ENCODE peak calls at places on chromosomes 3 and 15, in six cellular contexts. I is fibroblast of pulmonary artery, E is body of pancreas, H is left ventricle myocardium inferior, O is ovary, S is sigmoid colon. V is an unnamed sample.

GRCh38 chr3:73516656-73517055 is 108.1 kb downstream of the PDZRN3 start:
- DNase-seq in I (no peak), E (peak; percentile 66), H (peak; percentile 33), O (no peak), S (peak; percentile 98), V (no peak)

GRCh38 chr3:13879102-13879945 is 547 bp downstream of the WNT7A start:
- DNase-seq in I (no peak), E (no peak), H (no peak), O (no peak), S (no peak), V (peak; percentile 55)

GRCh38 chr3:195073866-195074860 is 196.8 kb downstream of the XXYLT1 start:
- DNase-seq in I (no peak), E (peak; percentile 4), H (peak; percentile 2), O (no peak), S (peak; percentile 51), V (no peak)

GRCh38 chr15:99504071-99504822 is 61.5 kb upstream of the MEF2A start:
- DNase-seq in I (no peak), E (no peak), H (no peak), O (no peak), S (no peak), V (no peak)

GRCh38 chr3:141552440-141552991 is 65.7 kb downstream of the RASA2 start:
- DNase-seq in I (no peak), E (no peak), H (no peak), O (no peak), S (no peak), V (no peak)

GRCh38 chr3:101519685-101520365 is 6.8 kb upstream of the SENP7 start:
- DNase-seq in I (no peak), E (peak; percentile 60), H (no peak), O (no peak), S (no peak), V (peak; percentile 49)

GRCh38 chr15:41905360-41905793 is 11.5 kb upstream of the SPTBN5 start:
- DNase-seq in I (no peak), E (no peak), H (no peak), O (no peak), S (no peak), V (no peak)

GRCh38 chr3:34106879-34107278 is 308.4 kb downstream of the PDCD6IP start:
- DNase-seq in I (peak; percentile 66), E (no peak), H (no peak), O (no peak), S (no peak), V (no peak)

GRCh38 chr3:14540209-14540575 is at the start of gene GRIP2:
- DNase-seq in I (no peak), E (no peak), H (peak; percentile 61), O (no peak), S (no peak), V (no peak)

GRCh38 chr15:77542491-77543001 is 90.2 kb downstream of the LINGO1 start:
- DNase-seq in I (peak; percentile 21), E (no peak), H (no peak), O (no peak), S (peak; percentile 62), V (no peak)

GRCh38 chr3:5187920-5188418 is 462 bp downstream of the EDEM1 start:
- DNase-seq in I (peak; percentile 39), E (peak; percentile 46), H (peak; percentile 33), O (peak; percentile 65), S (peak; percentile 74), V (no peak)

GRCh38 chr3:167684389-167684993 is 30.7 kb upstream of the WDR49 start:
- DNase-seq in I (peak; percentile 78), E (peak; percentile 59), H (no peak), O (no peak), S (no peak), V (peak; percentile 57)

GRCh38 chr15:94858011-94858410 is 626.6 kb downstream of the MCTP2 start:
- DNase-seq in I (no peak), E (no peak), H (no peak), O (no peak), S (no peak), V (no peak)

GRCh38 chr3:34065901-34066300 is 267.5 kb downstream of the PDCD6IP start:
- DNase-seq in I (no peak), E (no peak), H (no peak), O (no peak), S (no peak), V (no peak)

GRCh38 chr15:28911295-28911979 is 25.7 kb downstream of the APBA2 start:
- DNase-seq in I (no peak), E (no peak), H (no peak), O (no peak), S (peak; percentile 39), V (no peak)

GRCh38 chr15:49718234-49718633 is 97.4 kb downstream of the DTWD1 start:
- DNase-seq in I (peak; percentile 81), E (no peak), H (no peak), O (no peak), S (no peak), V (no peak)

GRCh38 chr3:111619833-111620232 is 24.7 kb upstream of the ZBED2 start:
- DNase-seq in I (no peak), E (no peak), H (no peak), O (no peak), S (no peak), V (peak; percentile 10)

GRCh38 chr3:45246236-45246635 is 20.1 kb upstream of the TMEM158 start:
- DNase-seq in I (no peak), E (no peak), H (no peak), O (no peak), S (no peak), V (no peak)

GRCh38 chr3:119368243-119368800 is 74.1 kb downstream of the ARHGAP31 start:
- DNase-seq in I (no peak), E (no peak), H (no peak), O (no peak), S (no peak), V (no peak)

GRCh38 chr3:42764561-42765295 is 8.3 kb downstream of the CCDC13 start:
- DNase-seq in I (no peak), E (no peak), H (no peak), O (no peak), S (no peak), V (no peak)

GRCh38 chr3:88149146-88149515 is 628 bp upstream of the C3orf38 start:
- DNase-seq in I (no peak), E (no peak), H (no peak), O (no peak), S (no peak), V (no peak)

DNA sequence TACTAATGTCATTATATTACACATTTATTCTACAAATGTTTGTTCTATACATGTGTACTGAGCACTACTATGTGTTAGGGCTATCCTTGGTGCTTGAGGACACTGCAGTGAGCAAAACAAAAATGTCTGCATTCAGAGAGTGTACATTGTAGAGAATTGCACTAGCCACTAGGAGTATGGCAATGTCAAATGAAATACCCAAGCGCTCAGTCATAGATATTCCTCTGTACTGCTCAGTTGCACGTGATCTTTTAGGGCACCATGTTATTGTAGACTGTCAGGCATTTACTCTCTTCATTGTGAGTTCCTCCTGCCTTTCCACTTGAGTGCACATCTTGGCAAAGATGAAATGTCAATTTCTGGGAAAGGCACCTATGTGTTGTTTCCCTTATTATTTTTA is 36.8 kb downstream of the FNDC3B start:
- DNase-seq in I (no peak), E (no peak), H (no peak), O (no peak), S (no peak), V (no peak)
- TF ChIP-seq CTCF in I (no peak), E (no peak), H (no peak), O (no peak), S (no peak), V (no peak)

GRCh38 chr3:123546133-123546755 is 38.6 kb downstream of the HACD2 start:
- DNase-seq in I (peak; percentile 24), E (no peak), H (no peak), O (no peak), S (no peak), V (no peak)

GRCh38 chr3:123547881-123548534 is 36.8 kb downstream of the HACD2 start:
- DNase-seq in I (peak; percentile 24), E (peak; percentile 28), H (no peak), O (no peak), S (peak; percentile 81), V (no peak)

GRCh38 chr3:123552768-123553167 is 32.1 kb downstream of the HACD2 start:
- DNase-seq in I (no peak), E (no peak), H (no peak), O (no peak), S (no peak), V (no peak)

DNA sequence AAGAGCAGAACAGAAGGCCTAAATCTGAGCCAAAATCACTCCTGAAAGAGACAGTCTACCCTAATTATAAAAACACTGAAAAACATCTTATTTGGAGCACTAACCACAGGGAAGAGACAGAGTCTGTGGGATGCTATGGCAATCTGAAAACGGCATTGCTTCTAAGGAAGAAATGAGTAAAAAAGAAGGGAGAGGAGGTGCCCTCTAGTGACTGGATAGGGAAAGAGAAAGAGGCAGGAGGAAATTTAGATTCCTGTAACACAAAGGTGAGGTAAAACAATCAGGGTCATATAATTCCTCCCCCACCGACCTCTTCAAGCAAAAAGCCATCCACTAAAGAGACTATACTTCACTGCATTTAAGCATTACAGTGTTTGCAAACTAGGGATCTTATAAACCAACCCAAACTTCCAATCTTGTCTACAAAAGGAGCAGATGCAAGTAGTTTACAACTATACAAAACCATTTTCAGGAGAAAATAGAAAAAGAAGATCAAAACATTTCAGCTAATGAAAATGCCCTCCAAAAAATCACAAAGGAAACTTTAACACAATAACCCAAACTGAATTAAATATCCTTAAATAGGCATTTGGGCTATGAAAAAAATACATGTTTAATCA is 32.6 kb downstream of the HACD2 start:
- DNase-seq in I (peak; percentile 35), E (no peak), H (no peak), O (no peak), S (no peak), V (no peak)
- TF ChIP-seq CTCF in I (peak; percentile 70), E (no peak), H (peak; percentile 62), O (no peak), S (no peak), V (peak; percentile 65)

GRCh38 chr3:157753753-157754152 is 250.5 kb upstream of the VEPH1 start:
- DNase-seq in I (no peak), E (no peak), H (no peak), O (no peak), S (no peak), V (no peak)

GRCh38 chr3:157752952-157753351 is 249.7 kb upstream of the VEPH1 start:
- DNase-seq in I (no peak), E (no peak), H (no peak), O (no peak), S (no peak), V (no peak)

GRCh38 chr3:157754415-157754814 is 251.2 kb upstream of the VEPH1 start:
- DNase-seq in I (peak; percentile 3), E (no peak), H (no peak), O (no peak), S (no peak), V (no peak)

GRCh38 chr3:157755254-157755653 is 252.0 kb upstream of the VEPH1 start:
- DNase-seq in I (peak; percentile 3), E (no peak), H (no peak), O (no peak), S (no peak), V (no peak)
- TF ChIP-seq CTCF in I (peak; percentile 24), E (no peak), H (no peak), O (no peak), S (no peak), V (peak; percentile 44)

DNA sequence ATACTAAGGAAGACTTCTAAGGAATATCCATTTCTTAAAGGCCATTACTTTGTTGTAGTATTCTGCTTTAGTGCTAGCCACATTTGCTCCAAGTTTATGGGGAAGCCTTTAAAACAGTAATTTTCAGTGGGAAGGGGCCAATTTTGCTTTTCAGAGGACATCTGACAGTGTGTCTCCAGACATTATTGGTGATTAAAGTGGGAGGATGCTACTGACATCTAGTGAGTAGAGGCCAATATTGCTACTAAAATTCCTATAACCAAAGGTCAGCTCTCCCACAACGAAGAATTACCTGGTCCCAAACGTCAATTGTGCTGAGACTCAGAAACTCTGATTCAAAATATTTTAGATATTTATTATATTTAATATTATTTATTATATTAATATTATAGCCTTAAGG is 24.8 kb downstream of the SLC28A2 start:
- DNase-seq in I (peak; percentile 38), E (no peak), H (no peak), O (no peak), S (no peak), V (no peak)
- TF ChIP-seq CTCF in I (peak; percentile 39), E (peak; percentile 36), H (peak; percentile 63), O (peak; percentile 25), S (no peak), V (peak; percentile 47)